ENCODE peak calls at places on chromosomes 12 and 14, in six cellular contexts. M, U, N, Z, P and E are unnamed samples.

GRCh38 chr12:24600996-24601395 is 347.9 kb downstream of the BCAT1 start:
- DNase-seq in Z (peak), M (peak), N (no peak), P (no peak), U (no peak), E (no peak)

GRCh38 chr14:68891851-68892660 is 87.0 kb downstream of the ACTN1 start:
- DNase-seq in P (no peak), Z (no peak), M (peak), U (no peak), N (no peak), E (no peak)

GRCh38 chr14:23521785-23522640 is 29.6 kb downstream of the ZFHX2 start:
- DNase-seq in M (no peak), N (no peak), P (no peak), U (no peak), Z (no peak), E (no peak)

GRCh38 chr14:100035700-100036099 is 29.5 kb upstream of the EVL start:
- DNase-seq in Z (no peak), U (no peak), P (no peak), N (no peak), M (no peak), E (no peak)

GRCh38 chr14:74934476-74935339 is 11.6 kb upstream of the RPS6KL1 start:
- DNase-seq in M (no peak), N (no peak), Z (no peak), P (no peak), U (no peak), E (peak)

GRCh38 chr12:123671876-123672275 is 963 bp downstream of the TCTN2 start:
- DNase-seq in P (no peak), U (no peak), M (peak), N (no peak), Z (peak), E (peak)

GRCh38 chr12:71400481-71400880 is 39.1 kb upstream of the LGR5 start:
- DNase-seq in M (no peak), Z (no peak), N (no peak), U (no peak), P (no peak), E (no peak)

GRCh38 chr12:100984821-100985220 is 190.2 kb downstream of the ANO4 start:
- DNase-seq in M (peak), P (no peak), N (no peak), Z (no peak), U (no peak), E (no peak)

GRCh38 chr14:21437063-21437901 is 18.6 kb downstream of the CHD8 start:
- DNase-seq in U (peak), M (peak), N (peak), P (peak), Z (peak), E (peak)

GRCh38 chr12:111584959-111585358 is 14.2 kb downstream of the ATXN2 start:
- DNase-seq in M (peak), Z (no peak), N (no peak), P (no peak), U (no peak), E (no peak)

GRCh38 chr12:4268549-4269181 is 4.9 kb upstream of the CCND2 start:
- DNase-seq in P (no peak), N (no peak), U (peak), M (peak), Z (no peak), E (no peak)

GRCh38 chr12:31586703-31587102 is 4.2 kb downstream of the DENND5B start:
- DNase-seq in Z (no peak), U (no peak), N (no peak), P (no peak), M (no peak), E (no peak)

GRCh38 chr12:120744922-120745493 is 19.4 kb downstream of the ACADS start:
- DNase-seq in Z (no peak), M (no peak), N (no peak), U (no peak), P (no peak), E (no peak)

GRCh38 chr12:26631846-26632245 is 201.1 kb downstream of the ITPR2 start:
- DNase-seq in N (no peak), U (no peak), P (no peak), Z (no peak), M (no peak), E (no peak)

GRCh38 chr14:94113908-94114588 is 3.5 kb downstream of the IFI27 start:
- DNase-seq in N (no peak), U (no peak), Z (no peak), P (no peak), M (peak), E (no peak)

GRCh38 chr12:122079532-122080081 is 1.1 kb downstream of the MLXIP start:
- DNase-seq in P (no peak), M (peak), Z (no peak), N (no peak), U (no peak), E (peak)

GRCh38 chr14:59330455-59330854 is 134.7 kb downstream of the GPR135 start:
- DNase-seq in Z (no peak), M (no peak), U (no peak), N (no peak), P (no peak), E (no peak)

GRCh38 chr14:52821805-52822250 is 30.4 kb upstream of the GNPNAT1 start:
- DNase-seq in U (no peak), Z (no peak), N (no peak), P (no peak), M (no peak), E (no peak)

GRCh38 chr14:61754627-61755381 is 7.4 kb upstream of the SNAPC1 start:
- DNase-seq in U (no peak), Z (no peak), N (no peak), P (no peak), M (peak), E (no peak)

GRCh38 chr14:20327005-20327869 is 5.8 kb downstream of the CCNB1IP1 start:
- DNase-seq in P (peak), U (peak), M (peak), N (peak), Z (peak), E (no peak)

GRCh38 chr12:103560604-103561101 is 26.4 kb upstream of the STAB2 start:
- DNase-seq in Z (peak), P (no peak), U (no peak), M (peak), N (no peak), E (peak)

GRCh38 chr12:104181313-104181712 is 34.3 kb upstream of the TXNRD1 start:
- DNase-seq in U (no peak), Z (no peak), N (no peak), M (peak), P (no peak), E (no peak)

GRCh38 chr14:85542623-85543022 is 12.7 kb downstream of the FLRT2 start:
- DNase-seq in Z (no peak), N (no peak), U (no peak), P (no peak), M (no peak), E (no peak)

GRCh38 chr12:53551889-53552291 is 44.6 kb upstream of the NPFF start:
- DNase-seq in M (no peak), Z (no peak), P (no peak), N (no peak), U (no peak), E (no peak)

GRCh38 chr14:68395585-68395984 is 397.3 kb downstream of the ZFP36L1 start:
- DNase-seq in Z (no peak), U (no peak), N (no peak), M (peak), P (no peak), E (no peak)

GRCh38 chr12:38745601-38746000 is 159.8 kb downstream of the CPNE8 start:
- DNase-seq in N (no peak), Z (no peak), P (no peak), M (no peak), U (no peak), E (no peak)

GRCh38 chr12:124490584-124491305 is 76.7 kb downstream of the NCOR2 start:
- DNase-seq in U (no peak), P (no peak), N (no peak), M (no peak), Z (no peak), E (no peak)

GRCh38 chr12:63179224-63179623 is 28.2 kb upstream of the AVPR1A start:
- DNase-seq in N (no peak), Z (no peak), U (no peak), P (no peak), M (no peak), E (no peak)

GRCh38 chr14:31937730-31938346 is 139.3 kb upstream of the ARHGAP5 start:
- DNase-seq in M (peak), N (no peak), Z (no peak), P (no peak), U (no peak), E (peak)

GRCh38 chr12:49345840-49346658 is 639 bp upstream of the DNAJC22 start:
- DNase-seq in Z (no peak), N (no peak), P (no peak), U (no peak), M (no peak), E (no peak)

GRCh38 chr12:85575115-85576096 is 260.8 kb downstream of the RASSF9 start:
- DNase-seq in U (peak), P (peak), Z (peak), M (peak), N (peak), E (peak)

GRCh38 chr14:20668969-20669368 is 15.4 kb upstream of the RNASE4 start:
- DNase-seq in M (no peak), N (no peak), Z (no peak), U (no peak), P (no peak), E (no peak)